ENCODE peak calls at places on chromosomes 11 and 22, in six cellular contexts. P is psoas muscle; M is tibial artery; I is heart right ventricle; Z is dermis microvascular lymphatic vessel endothelial cell; L is natural killer cell treated with Interleukin-12 subunit alpha and Interleukin-12 subunit beta and Interleukin-15 and Interleukin-18, amount 100 ng/mL, for 72 hours. A is an unnamed sample.

GRCh38 chr22:32850591-32851517 is 49.3 kb downstream of the TIMP3 start:
- DNase-seq in I (peak; percentile 78), L (no peak), Z (no peak), P (peak; percentile 82), M (peak; percentile 95), A (peak; percentile 68)

GRCh38 chr11:2928605-2929510 is at the start of gene PHLDA2:
- DNase-seq in P (peak; percentile 61), L (peak; percentile 81), I (peak; percentile 39), Z (peak; percentile 60), M (peak; percentile 44), A (peak; percentile 43)

GRCh38 chr11:106644824-106645223 is 373.5 kb downstream of the GUCY1A2 start:
- DNase-seq in P (no peak), Z (no peak), I (no peak), M (no peak), L (no peak), A (no peak)

GRCh38 chr11:61760946-61761345 is 8.5 kb downstream of the MYRF start:
- DNase-seq in Z (no peak), I (no peak), M (no peak), P (no peak), L (no peak), A (no peak)

GRCh38 chr22:40684728-40685127 is 5.4 kb downstream of the MCHR1 start:
- DNase-seq in L (no peak), Z (no peak), P (no peak), M (no peak), I (no peak), A (no peak)

GRCh38 chr11:118792642-118793124 is 1.7 kb upstream of the DDX6 start:
- DNase-seq in P (peak; percentile 45), I (peak; percentile 76), Z (peak; percentile 94), L (peak; percentile 84), M (peak; percentile 76), A (peak; percentile 67)

GRCh38 chr11:128549256-128549944 is 38.0 kb downstream of the ETS1 start:
- DNase-seq in P (peak; percentile 73), M (no peak), I (peak; percentile 93), Z (no peak), L (no peak), A (peak; percentile 35)

GRCh38 chr11:9606799-9607510 is 33.5 kb downstream of the WEE1 start:
- DNase-seq in I (no peak), M (no peak), L (no peak), P (no peak), Z (no peak), A (no peak)

GRCh38 chr11:115198301-115198700 is 305.9 kb downstream of the CADM1 start:
- DNase-seq in Z (no peak), M (no peak), I (no peak), P (no peak), L (no peak), A (no peak)

GRCh38 chr11:11558826-11559225 is 63.0 kb downstream of the GALNT18 start:
- DNase-seq in L (no peak), M (no peak), Z (no peak), I (no peak), P (no peak), A (no peak)